ENCODE peak calls at places on chromosomes 4 and X, in five cellular contexts. W, B, O, P and M are unnamed samples.

GRCh38 chr4:98092833-98093439 is 50.3 kb downstream of the STPG2 start:
- DNase-seq in B (peak), O (no peak), W (no peak), P (peak), M (no peak)

GRCh38 chr4:69054578-69055200 is 41.6 kb upstream of the UGT2B7 start:
- DNase-seq in P (peak), O (no peak), B (peak), W (no peak), M (no peak)

GRCh38 chr4:154877110-154877760 is 96.2 kb downstream of the RBM46 start:
- DNase-seq in W (no peak), B (peak), P (peak), O (no peak), M (no peak)

GRCh38 chrX:154059231-154059630 is 38.3 kb downstream of the MECP2 start:
- DNase-seq in P (no peak), B (no peak), O (no peak), W (no peak), M (no peak)

GRCh38 chr4:168993724-168994510 is 16.1 kb downstream of the CBR4 start:
- DNase-seq in O (no peak), B (peak), P (no peak), W (no peak), M (no peak)

GRCh38 chr4:110641218-110641617 is 18.3 kb upstream of the PITX2 start:
- DNase-seq in O (no peak), P (no peak), W (no peak), B (no peak), M (no peak)

GRCh38 chr4:23368081-23368697 is 521.7 kb downstream of the PPARGC1A start:
- DNase-seq in P (peak), O (no peak), B (no peak), W (no peak), M (no peak)

GRCh38 chrX:105173071-105173470 is 47.4 kb downstream of the TEX13A start:
- DNase-seq in O (no peak), P (no peak), W (no peak), B (no peak), M (no peak)

GRCh38 chr4:89797117-89797516 is 39.8 kb downstream of the SNCA start:
- DNase-seq in B (peak), W (no peak), O (no peak), P (no peak), M (no peak)

GRCh38 chr4:167587361-167587760 is 353.1 kb upstream of the SPOCK3 start:
- DNase-seq in O (no peak), B (peak), W (no peak), P (no peak), M (no peak)

GRCh38 chr4:20592666-20593065 is 107.6 kb upstream of the PACRGL start:
- DNase-seq in B (peak), O (no peak), W (no peak), P (no peak), M (no peak)

GRCh38 chr4:183352546-183352945 is 30.3 kb upstream of the CLDN24 start:
- DNase-seq in P (no peak), B (no peak), O (no peak), W (no peak), M (no peak)

GRCh38 chrX:28205905-28206304 is 224.7 kb upstream of the DCAF8L1 start:
- DNase-seq in B (no peak), W (no peak), P (no peak), O (no peak), M (no peak)

GRCh38 chrX:149877636-149878035 is 3.3 kb upstream of the MAGEA8 start:
- DNase-seq in B (peak), P (no peak), W (no peak), O (no peak), M (no peak)

GRCh38 chr4:46844325-46844917 is 64.6 kb downstream of the COX7B2 start:
- DNase-seq in B (peak), W (peak), O (no peak), P (peak), M (no peak)

GRCh38 chrX:120310861-120311631 is at the start of gene TMEM255A:
- DNase-seq in P (no peak), B (no peak), O (no peak), W (no peak), M (peak)

GRCh38 chrX:77502951-77503525 is 55.8 kb downstream of the FGF16 start:
- DNase-seq in P (peak), W (no peak), B (no peak), O (no peak), M (no peak)

GRCh38 chrX:114028907-114029662 is 554.8 kb upstream of the HTR2C start:
- DNase-seq in W (no peak), O (no peak), P (no peak), B (no peak), M (no peak)

GRCh38 chr4:16745009-16745408 is 153.4 kb downstream of the LDB2 start:
- DNase-seq in P (no peak), B (peak), W (no peak), O (no peak), M (no peak)

GRCh38 chrX:22128961-22129360 is 96.8 kb downstream of the PHEX start:
- DNase-seq in O (no peak), W (no peak), P (no peak), B (peak), M (no peak)

GRCh38 chr4:106039796-106040195 is 144.5 kb downstream of the NPNT start:
- DNase-seq in W (no peak), P (no peak), B (peak), O (no peak), M (no peak)

GRCh38 chr4:54961357-54961975 is 163.9 kb downstream of the KDR start:
- DNase-seq in W (no peak), O (no peak), B (peak), P (no peak), M (no peak)

GRCh38 chrX:44011505-44011904 is 38.3 kb upstream of the NDP start:
- DNase-seq in O (no peak), P (no peak), W (no peak), B (no peak), M (no peak)

GRCh38 chrX:149392896-149393295 is 112.2 kb downstream of the IDS start:
- DNase-seq in P (peak), O (no peak), B (peak), W (no peak), M (no peak)

GRCh38 chrX:15493118-15494082 is at the start of gene PIR:
- DNase-seq in W (peak), O (peak), B (peak), P (peak), M (peak)

GRCh38 chrX:13646154-13646549 is 6.8 kb upstream of the TCEANC start:
- DNase-seq in O (peak), P (peak), B (peak), W (peak), M (no peak)

GRCh38 chrX:9882669-9883446 is 84.3 kb upstream of the CLDN34 start:
- DNase-seq in P (no peak), O (no peak), B (peak), W (no peak), M (no peak)

GRCh38 chrX:108020631-108021030 is 24.2 kb upstream of the VSIG1 start:
- DNase-seq in P (no peak), B (peak), W (no peak), O (no peak), M (no peak)

GRCh38 chr4:182453830-182454229 is 210.6 kb downstream of the TENM3 start:
- DNase-seq in W (no peak), P (no peak), O (no peak), B (no peak), M (no peak)

GRCh38 chr4:89482926-89483595 is 175.5 kb upstream of the GPRIN3 start:
- DNase-seq in W (no peak), B (no peak), O (no peak), P (no peak), M (no peak)

GRCh38 chr4:74659576-74660411 is 134.5 kb downstream of the BTC start:
- DNase-seq in P (peak), B (peak), W (no peak), O (no peak), M (no peak)

GRCh38 chr4:181685911-181686310 is 557.3 kb upstream of the TENM3 start:
- DNase-seq in O (no peak), P (no peak), W (no peak), B (peak), M (no peak)

GRCh38 chrX:145735036-145735435 is 82.6 kb upstream of the SLITRK2 start:
- DNase-seq in O (no peak), W (no peak), B (peak), P (no peak), M (no peak)

GRCh38 chrX:152044383-152044782 is 69.9 kb upstream of the GABRE start:
- DNase-seq in P (peak), B (no peak), W (no peak), O (no peak), M (no peak)

GRCh38 chrX:23524467-23524866 is 142.8 kb upstream of the PRDX4 start:
- DNase-seq in O (no peak), P (no peak), W (no peak), B (no peak), M (no peak)

GRCh38 chr4:134777626-134778025 is 576.0 kb upstream of the PABPC4L start:
- DNase-seq in P (no peak), W (no peak), O (no peak), B (no peak), M (no peak)

DNA sequence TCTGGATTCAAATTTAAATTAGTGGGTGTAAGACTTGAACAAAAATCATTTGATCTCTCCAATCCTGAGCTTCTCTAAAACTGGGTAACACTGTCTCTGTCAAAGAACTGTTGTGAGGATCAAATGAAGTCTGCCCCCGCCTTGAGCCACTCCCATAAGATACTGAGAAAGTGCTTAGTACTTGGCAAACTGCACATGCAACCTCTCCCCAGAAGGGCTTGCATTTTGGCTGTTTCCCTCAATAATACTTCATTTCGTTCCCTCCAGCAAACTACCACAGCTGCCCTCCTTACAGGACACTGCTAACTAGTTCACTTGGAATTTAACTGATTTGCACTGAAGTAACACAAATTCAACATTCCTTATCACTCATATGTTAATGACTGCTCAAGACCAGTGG is 79.8 kb downstream of the APBB2 start:
- DNase-seq in W (no peak), B (peak), P (no peak), O (no peak), M (no peak)
- TF ChIP-seq CTCF in W (no peak), B (no peak), P (no peak), O (no peak), M (peak)

GRCh38 chr4:36288727-36289126 is 7.3 kb downstream of the DTHD1 start:
- DNase-seq in B (peak), P (no peak), O (no peak), W (no peak), M (no peak)

GRCh38 chr4:36286481-36286871 is 5.1 kb downstream of the DTHD1 start:
- DNase-seq in W (no peak), O (no peak), P (no peak), B (no peak), M (no peak)

GRCh38 chr4:36285784-36286480 is 4.5 kb downstream of the DTHD1 start:
- DNase-seq in W (no peak), O (no peak), B (peak), P (no peak), M (no peak)

GRCh38 chr4:36292551-36293188 is 11.3 kb downstream of the DTHD1 start:
- DNase-seq in O (no peak), W (no peak), B (peak), P (no peak), M (no peak)

GRCh38 chr4:36290641-36291040 is 9.2 kb downstream of the DTHD1 start:
- DNase-seq in O (no peak), B (no peak), P (no peak), W (no peak), M (no peak)
- TF ChIP-seq CTCF in O (no peak), B (no peak), P (no peak), W (no peak), M (no peak)

DNA sequence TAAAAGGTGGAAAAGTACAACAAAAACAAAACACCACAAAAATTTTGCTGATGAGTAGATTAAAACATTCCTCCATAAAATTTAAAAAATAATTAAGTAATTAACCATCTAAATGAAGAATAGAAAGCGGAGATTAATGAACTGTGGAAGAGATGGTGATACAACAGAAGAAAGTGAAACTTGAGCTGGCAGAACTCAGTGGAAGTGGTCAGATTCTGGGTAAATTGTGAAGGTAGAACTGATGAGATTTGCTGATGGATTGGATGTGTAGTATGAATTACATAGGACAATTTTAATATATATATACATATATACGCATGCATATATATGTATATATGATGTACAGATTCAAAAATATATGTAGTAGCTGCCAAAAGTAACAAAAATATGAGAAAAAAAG is 73.9 kb downstream of the AMOT start:
- DNase-seq in B (no peak), O (no peak), W (no peak), P (no peak), M (no peak)
- TF ChIP-seq CTCF in B (no peak), O (no peak), W (no peak), P (no peak), M (no peak)

GRCh38 chr4:148053298-148054003 is 321.6 kb downstream of the ARHGAP10 start:
- DNase-seq in B (no peak), W (no peak), P (no peak), O (no peak), M (no peak)

GRCh38 chr4:148056879-148057278 is 325.0 kb downstream of the ARHGAP10 start:
- DNase-seq in B (peak), W (no peak), P (no peak), O (no peak), M (no peak)

GRCh38 chr4:148052448-148052847 is 320.6 kb downstream of the ARHGAP10 start:
- DNase-seq in W (no peak), O (no peak), B (no peak), P (no peak), M (no peak)

GRCh38 chr4:148055844-148056243 is 324.0 kb downstream of the ARHGAP10 start:
- DNase-seq in O (no peak), B (no peak), W (no peak), P (no peak), M (no peak)

GRCh38 chr4:148054275-148054674 is 322.4 kb downstream of the ARHGAP10 start:
- DNase-seq in W (no peak), B (no peak), P (no peak), O (no peak), M (no peak)
- TF ChIP-seq CTCF in W (no peak), B (no peak), P (no peak), O (no peak), M (no peak)